ENCODE peak calls at places on chromosomes 2 and 18, in nine cellular contexts. L is spleen, Y is thoracic aorta, H is transverse colon, K is cardiac muscle cell, M is adrenal gland, C is GM23248, J is pancreas, O is tibial nerve. N is an unnamed sample.

GRCh38 chr18:65936678-65937077 is 185.9 kb downstream of the CDH7 start:
- DNase-seq in K (no peak), Y (no peak), C (no peak), J (no peak), H (no peak), M (no peak), L (no peak), O (no peak), N (no peak)

GRCh38 chr2:15974203-15974452 is 33.8 kb downstream of the MYCN start:
- DNase-seq in H (no peak), M (no peak), J (no peak), O (no peak), K (no peak), C (no peak), Y (no peak), L (no peak), N (no peak)

GRCh38 chr2:23904215-23904614 is 22.7 kb downstream of the ATAD2B start:
- DNase-seq in C (no peak), M (no peak), L (no peak), Y (no peak), J (no peak), O (no peak), K (no peak), H (no peak), N (no peak)

GRCh38 chr2:9199716-9200633 is 6.6 kb upstream of the ASAP2 start:
- DNase-seq in L (no peak), H (no peak), J (no peak), C (peak; percentile 83), O (no peak), Y (no peak), K (no peak), M (no peak), N (no peak)

GRCh38 chr2:151569167-151569566 is 159.5 kb downstream of the RIF1 start:
- DNase-seq in M (no peak), Y (no peak), O (no peak), L (no peak), K (no peak), C (no peak), J (no peak), H (no peak), N (no peak)

GRCh38 chr2:189865836-189866235 is 81.6 kb downstream of the PMS1 start:
- DNase-seq in O (no peak), K (no peak), L (no peak), H (no peak), Y (no peak), J (no peak), C (peak; percentile 8), M (no peak), N (no peak)

GRCh38 chr2:107374261-107374660 is 452.4 kb upstream of the RGPD4 start:
- DNase-seq in L (no peak), J (no peak), M (no peak), K (no peak), H (no peak), Y (no peak), C (no peak), O (no peak), N (no peak)

GRCh38 chr2:100813527-100813926 is 6.4 kb upstream of the NPAS2 start:
- DNase-seq in H (no peak), J (no peak), K (peak; percentile 13), Y (no peak), L (no peak), C (peak; percentile 81), M (no peak), O (no peak), N (peak; percentile 88)

GRCh38 chr18:9105420-9105819 is 2.9 kb downstream of the NDUFV2 start:
- DNase-seq in L (no peak), M (no peak), J (no peak), K (no peak), O (no peak), H (no peak), Y (no peak), C (no peak), N (no peak)

GRCh38 chr18:9106800-9107574 is 4.5 kb downstream of the NDUFV2 start:
- DNase-seq in L (no peak), O (no peak), Y (no peak), J (no peak), H (no peak), K (no peak), M (no peak), C (no peak), N (peak; percentile 34)

GRCh38 chr18:9104244-9104901 is 1.9 kb downstream of the NDUFV2 start:
- DNase-seq in L (no peak), O (no peak), C (peak; percentile 29), H (no peak), M (no peak), K (no peak), J (no peak), Y (no peak), N (no peak)

GRCh38 chr18:9103488-9103887 is 989 bp downstream of the NDUFV2 start:
- DNase-seq in C (peak; percentile 68), J (no peak), K (no peak), L (no peak), M (no peak), Y (no peak), O (no peak), H (no peak), N (peak; percentile 34)

GRCh38 chr18:9106094-9106493 is 3.6 kb downstream of the NDUFV2 start:
- DNase-seq in J (no peak), M (no peak), Y (no peak), H (no peak), C (no peak), O (no peak), K (no peak), L (no peak), N (no peak)
- H3K4me3 ChIP-seq in J (no peak overlapping the region), M (peak overlapping the region; percentile 85), Y (peak overlapping the region; percentile 89), H (no peak overlapping the region), C (peak overlapping the region; percentile 94), O (no peak overlapping the region), K (no peak overlapping the region), L (peak overlapping the region; percentile 78), N (no peak overlapping the region)

DNA sequence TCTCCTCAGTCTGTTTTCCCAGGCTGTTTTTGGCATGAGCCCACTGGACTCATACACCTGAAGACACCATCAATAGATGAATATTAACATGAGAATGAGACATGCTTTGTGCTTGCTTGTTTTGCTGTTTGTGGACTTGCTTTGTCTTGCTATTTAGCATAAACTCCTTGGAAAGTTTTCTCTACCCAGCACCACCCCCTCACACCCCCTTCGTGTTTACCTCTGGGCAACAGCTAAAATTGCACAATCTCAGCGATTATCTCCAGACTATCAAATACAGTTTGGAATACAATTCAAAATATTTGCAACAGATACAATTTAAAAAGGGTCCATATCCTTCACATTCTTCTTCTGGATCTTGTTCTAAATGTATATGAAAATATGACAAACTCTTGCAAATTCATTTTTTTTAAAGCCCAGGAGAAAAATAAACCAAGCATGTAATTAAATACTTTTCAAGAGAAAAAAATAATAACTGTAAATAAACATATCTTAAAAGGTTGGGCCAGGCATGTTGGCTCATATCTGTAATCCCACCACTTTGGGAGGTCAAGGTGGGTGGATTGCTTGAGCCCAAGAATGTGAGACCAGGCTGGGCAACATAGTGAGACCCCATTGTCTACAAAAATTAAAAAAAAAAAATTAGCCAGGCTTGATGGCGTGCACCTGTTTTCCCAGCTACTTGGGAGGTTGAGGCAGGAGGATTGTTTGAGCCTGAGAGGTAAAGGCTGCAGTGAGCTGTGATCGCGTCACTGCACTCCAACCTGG is 32.3 kb upstream of the PMAIP1 start:
- DNase-seq in O (no peak), J (no peak), M (no peak), C (no peak), H (no peak), Y (no peak), K (no peak), L (no peak), N (no peak)
- H3K27ac ChIP-seq in O (no peak overlapping the region), J (no peak overlapping the region), M (no peak overlapping the region), C (no peak overlapping the region), H (no peak overlapping the region), Y (no peak overlapping the region), K (no peak overlapping the region), L (no peak overlapping the region), N (no peak overlapping the region)

GRCh38 chr2:48755473-48755872 is at the start of gene LHCGR:
- DNase-seq in O (no peak), K (peak; percentile 41), J (no peak), M (peak; percentile 15), H (no peak), L (peak; percentile 74), Y (no peak), C (peak; percentile 26), N (no peak)

GRCh38 chr2:48749820-48750739 is 5.4 kb downstream of the LHCGR start:
- DNase-seq in H (no peak), L (no peak), O (no peak), C (no peak), J (no peak), Y (no peak), M (no peak), K (no peak), N (no peak)

GRCh38 chr2:48756289-48756688 is 765 bp upstream of the LHCGR start:
- DNase-seq in C (no peak), H (no peak), J (no peak), M (no peak), O (no peak), K (no peak), Y (no peak), L (no peak), N (no peak)

GRCh38 chr2:48754874-48755273 is 650 bp downstream of the LHCGR start:
- DNase-seq in Y (no peak), L (no peak), O (no peak), H (no peak), C (peak; percentile 28), K (no peak), J (no peak), M (no peak), N (no peak)

GRCh38 chr2:48753228-48753627 is 2.3 kb downstream of the LHCGR start:
- DNase-seq in O (no peak), Y (no peak), L (no peak), J (no peak), M (no peak), H (no peak), K (no peak), C (no peak), N (no peak)
- H3K4me1 ChIP-seq in O (no peaks in the 10 kb centered on the region), Y (peaks cover 6% of the 10 kb centered on the region), L (no peaks in the 10 kb centered on the region), J (no peaks in the 10 kb centered on the region), M (peaks cover 19% of the 10 kb centered on the region), H (no peaks in the 10 kb centered on the region), K (peaks cover 4% of the 10 kb centered on the region), C (no peaks in the 10 kb centered on the region), N (no peaks in the 10 kb centered on the region)

GRCh38 chr2:46849741-46850474 is 65.7 kb downstream of the MCFD2 start:
- DNase-seq in M (peak; percentile 87), Y (no peak), K (peak; percentile 47), J (peak; percentile 30), O (no peak), C (peak; percentile 27), L (no peak), H (peak; percentile 31), N (peak; percentile 35)

GRCh38 chr2:46850742-46851141 is 64.9 kb downstream of the MCFD2 start:
- DNase-seq in K (no peak), L (no peak), J (peak; percentile 73), M (peak; percentile 89), Y (peak; percentile 39), O (peak; percentile 46), C (peak; percentile 78), H (peak; percentile 45), N (no peak)

GRCh38 chr2:46848446-46848845 is 67.2 kb downstream of the MCFD2 start:
- DNase-seq in H (no peak), L (no peak), M (peak; percentile 39), K (no peak), Y (no peak), O (no peak), C (peak; percentile 50), J (no peak), N (no peak)

GRCh38 chr2:46847726-46848421 is 67.7 kb downstream of the MCFD2 start:
- DNase-seq in C (peak; percentile 92), M (no peak), L (no peak), H (no peak), J (no peak), K (no peak), Y (no peak), O (no peak), N (no peak)

GRCh38 chr2:46849080-46849715 is 66.4 kb downstream of the MCFD2 start:
- DNase-seq in Y (no peak), M (no peak), L (no peak), K (no peak), H (peak; percentile 71), C (peak; percentile 41), J (no peak), O (no peak), N (peak; percentile 95)
- H3K4me3 ChIP-seq in Y (no peak overlapping the region), M (no peak overlapping the region), L (no peak overlapping the region), K (no peak overlapping the region), H (no peak overlapping the region), C (no peak overlapping the region), J (no peak overlapping the region), O (no peak overlapping the region), N (no peak overlapping the region)